ENCODE peak calls at places on chromosome 9, in five cellular contexts. B is tibial artery, H is foreskin fibroblast, D is Calu3, L is neural crest cell. W is an unnamed sample.

GRCh38 chr9:69202556-69202955 is 28.5 kb downstream of the TJP2 start:
- DNase-seq in B (no peak), H (no peak), D (no peak), L (no peak), W (no peak)

GRCh38 chr9:109705515-109705914 is 74.5 kb upstream of the PALM2AKAP2 start:
- DNase-seq in B (no peak), H (peak; percentile 25), D (no peak), L (no peak), W (no peak)

GRCh38 chr9:129326061-129327005 is 148.3 kb upstream of the IER5L start:
- DNase-seq in B (no peak), H (no peak), D (no peak), L (no peak), W (no peak)

GRCh38 chr9:19232117-19232829 is 1.8 kb downstream of the DENND4C start:
- DNase-seq in B (no peak), H (no peak), D (no peak), L (no peak), W (no peak)

GRCh38 chr9:26375448-26375847 is 517.2 kb downstream of the CAAP1 start:
- DNase-seq in B (no peak), H (no peak), D (no peak), L (no peak), W (no peak)

GRCh38 chr9:3288686-3289085 is 237.1 kb downstream of the RFX3 start:
- DNase-seq in B (no peak), H (no peak), D (no peak), L (no peak), W (no peak)

GRCh38 chr9:110842169-110842568 is 173.6 kb downstream of the MUSK start:
- DNase-seq in B (no peak), H (no peak), D (no peak), L (no peak), W (no peak)

GRCh38 chr9:13939129-13939528 is 374.8 kb downstream of the NFIB start:
- DNase-seq in B (no peak), H (peak; percentile 79), D (no peak), L (no peak), W (no peak)

GRCh38 chr9:135419106-135419505 is 60.5 kb upstream of the PPP1R26 start:
- DNase-seq in B (peak; percentile 43), H (no peak), D (no peak), L (no peak), W (no peak)

GRCh38 chr9:36855443-36856315 is 178.4 kb downstream of the PAX5 start:
- DNase-seq in B (no peak), H (no peak), D (peak; percentile 41), L (no peak), W (peak; percentile 50)
- TF ChIP-seq CTCF in B (no peak), H (no peak), D (no peak), L (peak; percentile 36), W (no peak)

GRCh38 chr9:5437254-5438216 is at the start of gene PLGRKT:
- DNase-seq in B (peak; percentile 97), H (peak; percentile 91), D (peak; percentile 85), L (peak; percentile 75), W (peak; percentile 70)
- TF ChIP-seq CTCF in B (no peak), H (no peak), D (no peak), L (peak; percentile 46), W (no peak)

GRCh38 chr9:91758491-91758981 is 191.5 kb downstream of the ROR2 start:
- DNase-seq in B (no peak), H (peak; percentile 28), D (peak; percentile 42), L (peak; percentile 70), W (peak; percentile 79)
- TF ChIP-seq CTCF in B (no peak), H (peak; percentile 93), D (peak; percentile 57), L (peak; percentile 74), W (peak; percentile 65)

GRCh38 chr9:97740848-97741821 is 44.0 kb upstream of the XPA start:
- DNase-seq in B (peak; percentile 86), H (peak; percentile 30), D (no peak), L (peak; percentile 60), W (peak; percentile 67)
- TF ChIP-seq CTCF in B (no peak), H (no peak), D (no peak), L (peak; percentile 53), W (no peak)

DNA sequence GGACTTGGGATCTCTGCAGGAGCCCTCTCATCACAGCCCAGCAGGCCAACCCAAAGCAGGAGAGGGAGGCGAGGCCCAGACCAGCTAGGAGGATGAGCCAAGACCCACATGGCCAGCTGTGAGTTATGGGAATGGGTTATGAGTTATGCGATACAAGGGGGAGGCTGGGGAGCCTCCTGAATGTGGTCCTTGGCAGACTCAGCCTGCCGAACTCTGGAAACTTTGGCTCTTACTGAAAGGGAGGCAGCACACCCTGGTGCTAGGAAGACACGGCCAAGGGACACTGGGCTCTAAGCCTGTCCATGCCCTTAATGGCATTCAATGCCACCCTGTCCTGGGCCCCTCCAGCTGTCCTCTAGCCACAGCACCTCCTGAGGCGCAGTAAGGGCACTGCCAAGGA is 7.7 kb upstream of the VAV2 start:
- DNase-seq in B (no peak), H (no peak), D (no peak), L (no peak), W (no peak)
- TF ChIP-seq CTCF in B (no peak), H (no peak), D (no peak), L (no peak), W (no peak)